ENCODE peak calls at places on chromosomes 5 and 9, in six cellular contexts. W, U, V, S, Y and H are unnamed samples.

GRCh38 chr5:150527038-150527437 is 19.1 kb downstream of the NDST1 start:
- DNase-seq in V (no peak), Y (no peak), U (no peak), S (no peak), W (peak), H (no peak)

GRCh38 chr5:68343421-68343826 is 127.9 kb downstream of the PIK3R1 start:
- DNase-seq in V (peak), W (peak), U (no peak), S (peak), Y (no peak), H (no peak)

GRCh38 chr5:16695779-16696178 is 79.0 kb upstream of the RETREG1 start:
- DNase-seq in Y (no peak), V (no peak), S (no peak), W (no peak), U (no peak), H (no peak)

GRCh38 chr5:128216860-128217531 is 133.4 kb downstream of the SLC12A2 start:
- DNase-seq in Y (no peak), S (no peak), W (no peak), U (no peak), V (peak), H (no peak)

GRCh38 chr5:174872271-174872670 is 147.9 kb downstream of the MSX2 start:
- DNase-seq in V (peak), S (no peak), W (no peak), Y (no peak), U (no peak), H (no peak)

GRCh38 chr5:158975363-158975762 is 124.4 kb downstream of the EBF1 start:
- DNase-seq in Y (no peak), U (no peak), W (no peak), V (no peak), S (no peak), H (no peak)

GRCh38 chr5:34474573-34475021 is 181.5 kb upstream of the RAI14 start:
- DNase-seq in W (no peak), V (peak), U (no peak), S (no peak), Y (no peak), H (no peak)

GRCh38 chr9:132412089-132412488 is 2.1 kb downstream of the CFAP77 start:
- DNase-seq in W (peak), S (peak), U (peak), V (peak), Y (no peak), H (no peak)

GRCh38 chr9:13174906-13175639 is 104.4 kb downstream of the MPDZ start:
- DNase-seq in S (no peak), W (no peak), U (no peak), Y (no peak), V (no peak), H (no peak)

GRCh38 chr5:111635151-111635945 is 121.6 kb downstream of the NREP start:
- DNase-seq in S (no peak), W (no peak), U (no peak), Y (no peak), V (peak), H (no peak)

GRCh38 chr5:2653991-2654390 is 97.5 kb downstream of the IRX2 start:
- DNase-seq in W (no peak), U (no peak), Y (no peak), V (no peak), S (no peak), H (no peak)

GRCh38 chr5:90248640-90249039 is 160.9 kb downstream of the CETN3 start:
- DNase-seq in Y (no peak), W (no peak), V (no peak), S (no peak), U (no peak), H (no peak)

GRCh38 chr5:39580702-39581498 is 156.1 kb upstream of the DAB2 start:
- DNase-seq in S (no peak), U (no peak), W (no peak), Y (no peak), V (peak), H (no peak)

GRCh38 chr9:135743021-135743420 is 41.0 kb downstream of the KCNT1 start:
- DNase-seq in V (no peak), W (no peak), S (no peak), Y (no peak), U (no peak), H (no peak)